ENCODE peak calls at places on chromosome 1, in ten cellular contexts. G is NCI-H345; X is HT1080; Y is T-helper 2 cell; P is vagina; I is activated naive CD4-positive, alpha-beta T cell; H is small intestine; W is activated CD8-positive, alpha-beta memory T cell treated with anti-CD3 and anti-CD28 coated beads, Interleukin-2, amount 50 U/mL, for 48 hours; B is ACHN; N is heart left ventricle. M is an unnamed sample.

GRCh38 chr1:36420409-36420808 is 22.7 kb upstream of the LSM10 start:
- DNase-seq in N (no peak), G (no peak), Y (no peak), B (no peak), H (no peak), X (no peak), P (no peak), I (no peak), W (no peak), M (no peak)

GRCh38 chr1:21149430-21149861 is 27.3 kb downstream of the EIF4G3 start:
- DNase-seq in G (no peak), W (no peak), X (peak), N (no peak), I (no peak), Y (no peak), H (peak), B (peak), P (no peak), M (peak)

GRCh38 chr1:173467426-173467825 is 9.7 kb upstream of the PRDX6 start:
- DNase-seq in H (no peak), N (no peak), X (no peak), Y (no peak), G (no peak), B (no peak), W (no peak), P (no peak), I (no peak), M (no peak)

GRCh38 chr1:73044241-73044640 is 761.9 kb upstream of the NEGR1 start:
- DNase-seq in H (no peak), P (no peak), W (no peak), G (no peak), N (peak), Y (no peak), B (no peak), I (no peak), X (peak), M (peak)

GRCh38 chr1:38608202-38608864 is 251.2 kb downstream of the RRAGC start:
- DNase-seq in N (peak), X (peak), P (peak), Y (no peak), I (no peak), B (peak), H (no peak), G (no peak), W (peak), M (peak)

GRCh38 chr1:175493321-175493998 is 249.9 kb downstream of the TNR start:
- DNase-seq in I (no peak), X (no peak), B (no peak), H (no peak), N (no peak), Y (no peak), W (no peak), G (no peak), P (no peak), M (no peak)

GRCh38 chr1:155195201-155196102 is 12.2 kb downstream of the THBS3 start:
- DNase-seq in W (no peak), H (no peak), P (no peak), I (no peak), B (no peak), G (peak), Y (no peak), X (no peak), N (peak), M (no peak)

GRCh38 chr1:93845554-93846150 is 33.4 kb downstream of the DNTTIP2 start:
- DNase-seq in H (peak), I (no peak), G (peak), B (peak), P (peak), Y (no peak), W (no peak), X (peak), N (no peak), M (peak)

GRCh38 chr1:169044971-169045370 is 61.5 kb upstream of the ATP1B1 start:
- DNase-seq in I (no peak), Y (no peak), P (no peak), X (no peak), B (no peak), N (no peak), H (no peak), G (no peak), W (no peak), M (no peak)